ENCODE peak calls at places on chromosome 21, in four cellular contexts. One of them, this sample, is unnamed.

GRCh38 chr21:40634141-40634540 is 212.8 kb downstream of the DSCAM start:
- DNase-seq in stimulated activated CD4-positive, alpha-beta T cell treated with anti-CD3 and anti-CD28 coated beads, Interleukin-4, amount 100 ng/mL, for 24 hours: no peak
- DNase-seq in activated effector memory CD4-positive, alpha-beta T cell treated with Interleukin-2 at 50 U/mL for 16 hours: no peak
- DNase-seq in dermis blood vessel endothelial cell: no peak
- DNase-seq in this sample: no peak

GRCh38 chr21:32382108-32382601 is 10.7 kb downstream of the URB1 start:
- DNase-seq in stimulated activated CD4-positive, alpha-beta T cell treated with anti-CD3 and anti-CD28 coated beads, Interleukin-4, amount 100 ng/mL, for 24 hours: no peak
- DNase-seq in activated effector memory CD4-positive, alpha-beta T cell treated with Interleukin-2 at 50 U/mL for 16 hours: no peak
- DNase-seq in dermis blood vessel endothelial cell: no peak
- DNase-seq in this sample: no peak

GRCh38 chr21:31908106-31909031 is 35.5 kb downstream of the HUNK start:
- DNase-seq in stimulated activated CD4-positive, alpha-beta T cell treated with anti-CD3 and anti-CD28 coated beads, Interleukin-4, amount 100 ng/mL, for 24 hours: no peak
- DNase-seq in activated effector memory CD4-positive, alpha-beta T cell treated with Interleukin-2 at 50 U/mL for 16 hours: no peak
- DNase-seq in dermis blood vessel endothelial cell: no peak
- DNase-seq in this sample: no peak

GRCh38 chr21:41183575-41183974 is 15.6 kb downstream of the BACE2 start:
- DNase-seq in stimulated activated CD4-positive, alpha-beta T cell treated with anti-CD3 and anti-CD28 coated beads, Interleukin-4, amount 100 ng/mL, for 24 hours: no peak
- DNase-seq in activated effector memory CD4-positive, alpha-beta T cell treated with Interleukin-2 at 50 U/mL for 16 hours: no peak
- DNase-seq in dermis blood vessel endothelial cell: no peak
- DNase-seq in this sample: no peak

GRCh38 chr21:35179990-35180557 is 131.0 kb upstream of the RUNX1 start:
- DNase-seq in stimulated activated CD4-positive, alpha-beta T cell treated with anti-CD3 and anti-CD28 coated beads, Interleukin-4, amount 100 ng/mL, for 24 hours: no peak
- DNase-seq in activated effector memory CD4-positive, alpha-beta T cell treated with Interleukin-2 at 50 U/mL for 16 hours: no peak
- DNase-seq in dermis blood vessel endothelial cell: no peak
- DNase-seq in this sample: no peak

GRCh38 chr21:42746593-42747266 is 93.3 kb downstream of the PDE9A start:
- DNase-seq in stimulated activated CD4-positive, alpha-beta T cell treated with anti-CD3 and anti-CD28 coated beads, Interleukin-4, amount 100 ng/mL, for 24 hours: peak; percentile 34
- DNase-seq in activated effector memory CD4-positive, alpha-beta T cell treated with Interleukin-2 at 50 U/mL for 16 hours: peak; percentile 44
- DNase-seq in dermis blood vessel endothelial cell: no peak
- DNase-seq in this sample: no peak

GRCh38 chr21:42564561-42564971 is 50.9 kb downstream of the SLC37A1 start:
- DNase-seq in stimulated activated CD4-positive, alpha-beta T cell treated with anti-CD3 and anti-CD28 coated beads, Interleukin-4, amount 100 ng/mL, for 24 hours: no peak
- DNase-seq in activated effector memory CD4-positive, alpha-beta T cell treated with Interleukin-2 at 50 U/mL for 16 hours: no peak
- DNase-seq in dermis blood vessel endothelial cell: no peak
- DNase-seq in this sample: no peak

GRCh38 chr21:46518983-46519583 is 60.4 kb downstream of the DIP2A start:
- DNase-seq in stimulated activated CD4-positive, alpha-beta T cell treated with anti-CD3 and anti-CD28 coated beads, Interleukin-4, amount 100 ng/mL, for 24 hours: no peak
- DNase-seq in activated effector memory CD4-positive, alpha-beta T cell treated with Interleukin-2 at 50 U/mL for 16 hours: no peak
- DNase-seq in dermis blood vessel endothelial cell: no peak
- DNase-seq in this sample: peak; percentile 8

GRCh38 chr21:42523941-42524340 is 10.3 kb downstream of the SLC37A1 start:
- DNase-seq in stimulated activated CD4-positive, alpha-beta T cell treated with anti-CD3 and anti-CD28 coated beads, Interleukin-4, amount 100 ng/mL, for 24 hours: no peak
- DNase-seq in activated effector memory CD4-positive, alpha-beta T cell treated with Interleukin-2 at 50 U/mL for 16 hours: no peak
- DNase-seq in dermis blood vessel endothelial cell: no peak
- DNase-seq in this sample: no peak

GRCh38 chr21:44485254-44485793 is 30.0 kb downstream of the LRRC3 start:
- DNase-seq in stimulated activated CD4-positive, alpha-beta T cell treated with anti-CD3 and anti-CD28 coated beads, Interleukin-4, amount 100 ng/mL, for 24 hours: peak; percentile 8
- DNase-seq in activated effector memory CD4-positive, alpha-beta T cell treated with Interleukin-2 at 50 U/mL for 16 hours: no peak
- DNase-seq in dermis blood vessel endothelial cell: peak; percentile 56
- DNase-seq in this sample: no peak

GRCh38 chr21:44285547-44285992 is at the start of gene AIRE:
- DNase-seq in stimulated activated CD4-positive, alpha-beta T cell treated with anti-CD3 and anti-CD28 coated beads, Interleukin-4, amount 100 ng/mL, for 24 hours: no peak
- DNase-seq in activated effector memory CD4-positive, alpha-beta T cell treated with Interleukin-2 at 50 U/mL for 16 hours: no peak
- DNase-seq in dermis blood vessel endothelial cell: peak; percentile 21
- DNase-seq in this sample: no peak

GRCh38 chr21:28212056-28212455 is 780.6 kb downstream of the LTN1 start:
- DNase-seq in stimulated activated CD4-positive, alpha-beta T cell treated with anti-CD3 and anti-CD28 coated beads, Interleukin-4, amount 100 ng/mL, for 24 hours: no peak
- DNase-seq in activated effector memory CD4-positive, alpha-beta T cell treated with Interleukin-2 at 50 U/mL for 16 hours: no peak
- DNase-seq in dermis blood vessel endothelial cell: no peak
- DNase-seq in this sample: no peak

GRCh38 chr21:36859744-36860501 is 106.5 kb downstream of the HLCS start:
- DNase-seq in stimulated activated CD4-positive, alpha-beta T cell treated with anti-CD3 and anti-CD28 coated beads, Interleukin-4, amount 100 ng/mL, for 24 hours: peak; percentile 9
- DNase-seq in activated effector memory CD4-positive, alpha-beta T cell treated with Interleukin-2 at 50 U/mL for 16 hours: peak; percentile 13
- DNase-seq in dermis blood vessel endothelial cell: peak; percentile 77
- DNase-seq in this sample: no peak

GRCh38 chr21:16587141-16587570 is 857.4 kb downstream of the USP25 start:
- DNase-seq in stimulated activated CD4-positive, alpha-beta T cell treated with anti-CD3 and anti-CD28 coated beads, Interleukin-4, amount 100 ng/mL, for 24 hours: no peak
- DNase-seq in activated effector memory CD4-positive, alpha-beta T cell treated with Interleukin-2 at 50 U/mL for 16 hours: no peak
- DNase-seq in dermis blood vessel endothelial cell: peak; percentile 82
- DNase-seq in this sample: peak; percentile 34

GRCh38 chr21:25179116-25179515 is 428.2 kb downstream of the MRPL39 start:
- DNase-seq in stimulated activated CD4-positive, alpha-beta T cell treated with anti-CD3 and anti-CD28 coated beads, Interleukin-4, amount 100 ng/mL, for 24 hours: no peak
- DNase-seq in activated effector memory CD4-positive, alpha-beta T cell treated with Interleukin-2 at 50 U/mL for 16 hours: no peak
- DNase-seq in dermis blood vessel endothelial cell: no peak
- DNase-seq in this sample: no peak

GRCh38 chr21:35265170-35265877 is 216.2 kb upstream of the RUNX1 start:
- DNase-seq in stimulated activated CD4-positive, alpha-beta T cell treated with anti-CD3 and anti-CD28 coated beads, Interleukin-4, amount 100 ng/mL, for 24 hours: no peak
- DNase-seq in activated effector memory CD4-positive, alpha-beta T cell treated with Interleukin-2 at 50 U/mL for 16 hours: no peak
- DNase-seq in dermis blood vessel endothelial cell: peak; percentile 7
- DNase-seq in this sample: no peak

GRCh38 chr21:14493731-14494130 is 52.4 kb downstream of the SAMSN1 start:
- DNase-seq in stimulated activated CD4-positive, alpha-beta T cell treated with anti-CD3 and anti-CD28 coated beads, Interleukin-4, amount 100 ng/mL, for 24 hours: no peak
- DNase-seq in activated effector memory CD4-positive, alpha-beta T cell treated with Interleukin-2 at 50 U/mL for 16 hours: no peak
- DNase-seq in dermis blood vessel endothelial cell: no peak
- DNase-seq in this sample: no peak

GRCh38 chr21:33021150-33021549 is 4.6 kb upstream of the OLIG2 start:
- DNase-seq in stimulated activated CD4-positive, alpha-beta T cell treated with anti-CD3 and anti-CD28 coated beads, Interleukin-4, amount 100 ng/mL, for 24 hours: no peak
- DNase-seq in activated effector memory CD4-positive, alpha-beta T cell treated with Interleukin-2 at 50 U/mL for 16 hours: no peak
- DNase-seq in dermis blood vessel endothelial cell: no peak
- DNase-seq in this sample: no peak

GRCh38 chr21:43340491-43341348 is 86.2 kb downstream of the SIK1 start:
- DNase-seq in stimulated activated CD4-positive, alpha-beta T cell treated with anti-CD3 and anti-CD28 coated beads, Interleukin-4, amount 100 ng/mL, for 24 hours: no peak
- DNase-seq in activated effector memory CD4-positive, alpha-beta T cell treated with Interleukin-2 at 50 U/mL for 16 hours: no peak
- DNase-seq in dermis blood vessel endothelial cell: peak; percentile 81
- DNase-seq in this sample: no peak

GRCh38 chr21:22343721-22344120 is 1345.5 kb downstream of the NCAM2 start:
- DNase-seq in stimulated activated CD4-positive, alpha-beta T cell treated with anti-CD3 and anti-CD28 coated beads, Interleukin-4, amount 100 ng/mL, for 24 hours: no peak
- DNase-seq in activated effector memory CD4-positive, alpha-beta T cell treated with Interleukin-2 at 50 U/mL for 16 hours: no peak
- DNase-seq in dermis blood vessel endothelial cell: no peak
- DNase-seq in this sample: no peak

GRCh38 chr21:44527156-44527982 is 12.6 kb downstream of the KRTAP10-1 start:
- DNase-seq in stimulated activated CD4-positive, alpha-beta T cell treated with anti-CD3 and anti-CD28 coated beads, Interleukin-4, amount 100 ng/mL, for 24 hours: no peak
- DNase-seq in activated effector memory CD4-positive, alpha-beta T cell treated with Interleukin-2 at 50 U/mL for 16 hours: no peak
- DNase-seq in dermis blood vessel endothelial cell: no peak
- DNase-seq in this sample: no peak

GRCh38 chr21:25133939-25134338 is 473.3 kb downstream of the MRPL39 start:
- DNase-seq in stimulated activated CD4-positive, alpha-beta T cell treated with anti-CD3 and anti-CD28 coated beads, Interleukin-4, amount 100 ng/mL, for 24 hours: no peak
- DNase-seq in activated effector memory CD4-positive, alpha-beta T cell treated with Interleukin-2 at 50 U/mL for 16 hours: no peak
- DNase-seq in dermis blood vessel endothelial cell: no peak
- DNase-seq in this sample: no peak

GRCh38 chr21:41651830-41652229 is 115.0 kb downstream of the RIPK4 start:
- DNase-seq in stimulated activated CD4-positive, alpha-beta T cell treated with anti-CD3 and anti-CD28 coated beads, Interleukin-4, amount 100 ng/mL, for 24 hours: no peak
- DNase-seq in activated effector memory CD4-positive, alpha-beta T cell treated with Interleukin-2 at 50 U/mL for 16 hours: no peak
- DNase-seq in dermis blood vessel endothelial cell: no peak
- DNase-seq in this sample: no peak

GRCh38 chr21:45113543-45113942 is 39.2 kb downstream of the ADARB1 start:
- DNase-seq in stimulated activated CD4-positive, alpha-beta T cell treated with anti-CD3 and anti-CD28 coated beads, Interleukin-4, amount 100 ng/mL, for 24 hours: no peak
- DNase-seq in activated effector memory CD4-positive, alpha-beta T cell treated with Interleukin-2 at 50 U/mL for 16 hours: no peak
- DNase-seq in dermis blood vessel endothelial cell: no peak
- DNase-seq in this sample: no peak

GRCh38 chr21:23247334-23247733 is 2249.1 kb downstream of the NCAM2 start:
- DNase-seq in stimulated activated CD4-positive, alpha-beta T cell treated with anti-CD3 and anti-CD28 coated beads, Interleukin-4, amount 100 ng/mL, for 24 hours: no peak
- DNase-seq in activated effector memory CD4-positive, alpha-beta T cell treated with Interleukin-2 at 50 U/mL for 16 hours: no peak
- DNase-seq in dermis blood vessel endothelial cell: no peak
- DNase-seq in this sample: no peak

GRCh38 chr21:36419996-36420395 is 34.8 kb downstream of the CHAF1B start:
- DNase-seq in stimulated activated CD4-positive, alpha-beta T cell treated with anti-CD3 and anti-CD28 coated beads, Interleukin-4, amount 100 ng/mL, for 24 hours: peak; percentile 46
- DNase-seq in activated effector memory CD4-positive, alpha-beta T cell treated with Interleukin-2 at 50 U/mL for 16 hours: peak; percentile 8
- DNase-seq in dermis blood vessel endothelial cell: peak; percentile 97
- DNase-seq in this sample: peak; percentile 73

GRCh38 chr21:44653123-44653522 is 1.3 kb downstream of the KRTAP12-4 start:
- DNase-seq in stimulated activated CD4-positive, alpha-beta T cell treated with anti-CD3 and anti-CD28 coated beads, Interleukin-4, amount 100 ng/mL, for 24 hours: no peak
- DNase-seq in activated effector memory CD4-positive, alpha-beta T cell treated with Interleukin-2 at 50 U/mL for 16 hours: no peak
- DNase-seq in dermis blood vessel endothelial cell: no peak
- DNase-seq in this sample: no peak

GRCh38 chr21:37228003-37228400 is 39.1 kb downstream of the VPS26C start:
- DNase-seq in stimulated activated CD4-positive, alpha-beta T cell treated with anti-CD3 and anti-CD28 coated beads, Interleukin-4, amount 100 ng/mL, for 24 hours: no peak
- DNase-seq in activated effector memory CD4-positive, alpha-beta T cell treated with Interleukin-2 at 50 U/mL for 16 hours: no peak
- DNase-seq in dermis blood vessel endothelial cell: no peak
- DNase-seq in this sample: no peak

GRCh38 chr21:42384184-42384583 is 11.7 kb downstream of the TMPRSS3 start:
- DNase-seq in stimulated activated CD4-positive, alpha-beta T cell treated with anti-CD3 and anti-CD28 coated beads, Interleukin-4, amount 100 ng/mL, for 24 hours: no peak
- DNase-seq in activated effector memory CD4-positive, alpha-beta T cell treated with Interleukin-2 at 50 U/mL for 16 hours: no peak
- DNase-seq in dermis blood vessel endothelial cell: no peak
- DNase-seq in this sample: no peak

GRCh38 chr21:38376693-38377092 is 119.9 kb downstream of the KCNJ15 start:
- DNase-seq in stimulated activated CD4-positive, alpha-beta T cell treated with anti-CD3 and anti-CD28 coated beads, Interleukin-4, amount 100 ng/mL, for 24 hours: no peak
- DNase-seq in activated effector memory CD4-positive, alpha-beta T cell treated with Interleukin-2 at 50 U/mL for 16 hours: no peak
- DNase-seq in dermis blood vessel endothelial cell: peak; percentile 71
- DNase-seq in this sample: no peak

GRCh38 chr21:38438476-38438893 is 59.8 kb downstream of the ERG start:
- DNase-seq in stimulated activated CD4-positive, alpha-beta T cell treated with anti-CD3 and anti-CD28 coated beads, Interleukin-4, amount 100 ng/mL, for 24 hours: no peak
- DNase-seq in activated effector memory CD4-positive, alpha-beta T cell treated with Interleukin-2 at 50 U/mL for 16 hours: no peak
- DNase-seq in dermis blood vessel endothelial cell: peak; percentile 81
- DNase-seq in this sample: no peak

GRCh38 chr21:42578034-42578433 is 64.4 kb downstream of the SLC37A1 start:
- DNase-seq in stimulated activated CD4-positive, alpha-beta T cell treated with anti-CD3 and anti-CD28 coated beads, Interleukin-4, amount 100 ng/mL, for 24 hours: no peak
- DNase-seq in activated effector memory CD4-positive, alpha-beta T cell treated with Interleukin-2 at 50 U/mL for 16 hours: no peak
- DNase-seq in dermis blood vessel endothelial cell: no peak
- DNase-seq in this sample: no peak

GRCh38 chr21:14120091-14120734 is 90.5 kb downstream of the LIPI start:
- DNase-seq in stimulated activated CD4-positive, alpha-beta T cell treated with anti-CD3 and anti-CD28 coated beads, Interleukin-4, amount 100 ng/mL, for 24 hours: peak; percentile 30
- DNase-seq in activated effector memory CD4-positive, alpha-beta T cell treated with Interleukin-2 at 50 U/mL for 16 hours: no peak
- DNase-seq in dermis blood vessel endothelial cell: no peak
- DNase-seq in this sample: peak; percentile 21

GRCh38 chr21:17438642-17439041 is 74.2 kb upstream of the CXADR start:
- DNase-seq in stimulated activated CD4-positive, alpha-beta T cell treated with anti-CD3 and anti-CD28 coated beads, Interleukin-4, amount 100 ng/mL, for 24 hours: no peak
- DNase-seq in activated effector memory CD4-positive, alpha-beta T cell treated with Interleukin-2 at 50 U/mL for 16 hours: no peak
- DNase-seq in dermis blood vessel endothelial cell: no peak
- DNase-seq in this sample: peak; percentile 26

GRCh38 chr21:37462087-37462861 is 95.7 kb downstream of the DYRK1A start:
- DNase-seq in stimulated activated CD4-positive, alpha-beta T cell treated with anti-CD3 and anti-CD28 coated beads, Interleukin-4, amount 100 ng/mL, for 24 hours: no peak
- DNase-seq in activated effector memory CD4-positive, alpha-beta T cell treated with Interleukin-2 at 50 U/mL for 16 hours: no peak
- DNase-seq in dermis blood vessel endothelial cell: no peak
- DNase-seq in this sample: no peak

GRCh38 chr21:35400233-35400939 is 351.3 kb upstream of the RUNX1 start:
- DNase-seq in stimulated activated CD4-positive, alpha-beta T cell treated with anti-CD3 and anti-CD28 coated beads, Interleukin-4, amount 100 ng/mL, for 24 hours: peak; percentile 55
- DNase-seq in activated effector memory CD4-positive, alpha-beta T cell treated with Interleukin-2 at 50 U/mL for 16 hours: no peak
- DNase-seq in dermis blood vessel endothelial cell: peak; percentile 81
- DNase-seq in this sample: peak; percentile 3

GRCh38 chr21:25837545-25838263 is 102.9 kb downstream of the GABPA start:
- DNase-seq in stimulated activated CD4-positive, alpha-beta T cell treated with anti-CD3 and anti-CD28 coated beads, Interleukin-4, amount 100 ng/mL, for 24 hours: no peak
- DNase-seq in activated effector memory CD4-positive, alpha-beta T cell treated with Interleukin-2 at 50 U/mL for 16 hours: no peak
- DNase-seq in dermis blood vessel endothelial cell: peak; percentile 34
- DNase-seq in this sample: no peak

GRCh38 chr21:45246014-45246413 is 41.7 kb downstream of the POFUT2 start:
- DNase-seq in stimulated activated CD4-positive, alpha-beta T cell treated with anti-CD3 and anti-CD28 coated beads, Interleukin-4, amount 100 ng/mL, for 24 hours: no peak
- DNase-seq in activated effector memory CD4-positive, alpha-beta T cell treated with Interleukin-2 at 50 U/mL for 16 hours: no peak
- DNase-seq in dermis blood vessel endothelial cell: no peak
- DNase-seq in this sample: no peak

GRCh38 chr21:17387030-17387617 is 125.7 kb upstream of the CXADR start:
- DNase-seq in stimulated activated CD4-positive, alpha-beta T cell treated with anti-CD3 and anti-CD28 coated beads, Interleukin-4, amount 100 ng/mL, for 24 hours: peak; percentile 61
- DNase-seq in activated effector memory CD4-positive, alpha-beta T cell treated with Interleukin-2 at 50 U/mL for 16 hours: no peak
- DNase-seq in dermis blood vessel endothelial cell: peak; percentile 81
- DNase-seq in this sample: peak; percentile 66